ENCODE peak calls at places on chromosomes 7 and 10, in six cellular contexts. One of them, this sample, is unnamed.

GRCh38 chr7:90216080-90216674 is 4.6 kb downstream of the STEAP2 start:
- DNase-seq in PC-9: no peak
- DNase-seq in GM23248: peak; percentile 78
- DNase-seq in GM12878: no peak
- DNase-seq in CD8-positive, alpha-beta memory T cell: no peak
- DNase-seq in K562: no peak
- DNase-seq in this sample: no peak

GRCh38 chr10:129038490-129039011 is 428.5 kb upstream of the MGMT start:
- DNase-seq in K562: no peak
- DNase-seq in GM23248: no peak
- DNase-seq in GM12878: no peak
- DNase-seq in PC-9: no peak
- DNase-seq in CD8-positive, alpha-beta memory T cell: no peak
- DNase-seq in this sample: no peak

GRCh38 chr7:41125343-41125742 is 577.5 kb downstream of the INHBA start:
- DNase-seq in K562: no peak
- DNase-seq in GM12878: no peak
- DNase-seq in GM23248: no peak
- DNase-seq in PC-9: no peak
- DNase-seq in CD8-positive, alpha-beta memory T cell: no peak
- DNase-seq in this sample: no peak

GRCh38 chr7:112346381-112347060 is 103.7 kb upstream of the IFRD1 start:
- DNase-seq in CD8-positive, alpha-beta memory T cell: no peak
- DNase-seq in GM12878: no peak
- DNase-seq in K562: no peak
- DNase-seq in PC-9: no peak
- DNase-seq in GM23248: no peak
- DNase-seq in this sample: no peak

GRCh38 chr10:3774814-3775670 is 10.0 kb downstream of the KLF6 start:
- DNase-seq in CD8-positive, alpha-beta memory T cell: peak; percentile 27
- DNase-seq in PC-9: no peak
- DNase-seq in GM12878: no peak
- DNase-seq in GM23248: peak; percentile 96
- DNase-seq in K562: peak; percentile 69
- DNase-seq in this sample: peak; percentile 82

GRCh38 chr10:22433875-22434274 is 88.6 kb downstream of the SPAG6 start:
- DNase-seq in CD8-positive, alpha-beta memory T cell: no peak
- DNase-seq in GM23248: peak; percentile 92
- DNase-seq in PC-9: peak; percentile 92
- DNase-seq in K562: peak; percentile 38
- DNase-seq in GM12878: no peak
- DNase-seq in this sample: peak; percentile 81

GRCh38 chr7:17307033-17307432 is 8.6 kb downstream of the AHR start:
- DNase-seq in GM23248: peak; percentile 60
- DNase-seq in GM12878: no peak
- DNase-seq in K562: no peak
- DNase-seq in CD8-positive, alpha-beta memory T cell: no peak
- DNase-seq in PC-9: no peak
- DNase-seq in this sample: no peak

GRCh38 chr10:74058658-74059057 is 60.7 kb downstream of the VCL start:
- DNase-seq in K562: peak; percentile 61
- DNase-seq in CD8-positive, alpha-beta memory T cell: peak; percentile 9
- DNase-seq in GM12878: no peak
- DNase-seq in GM23248: no peak
- DNase-seq in PC-9: no peak
- DNase-seq in this sample: no peak

GRCh38 chr7:149284343-149284742 is 22.3 kb downstream of the ZNF783 start:
- DNase-seq in GM23248: no peak
- DNase-seq in CD8-positive, alpha-beta memory T cell: peak; percentile 60
- DNase-seq in PC-9: no peak
- DNase-seq in GM12878: no peak
- DNase-seq in K562: no peak
- DNase-seq in this sample: no peak

GRCh38 chr10:74035324-74035723 is 37.4 kb downstream of the VCL start:
- DNase-seq in GM12878: no peak
- DNase-seq in PC-9: no peak
- DNase-seq in CD8-positive, alpha-beta memory T cell: no peak
- DNase-seq in K562: no peak
- DNase-seq in GM23248: no peak
- DNase-seq in this sample: no peak

GRCh38 chr10:100877451-100877850 is 35.3 kb upstream of the SLF2 start:
- DNase-seq in PC-9: no peak
- DNase-seq in K562: no peak
- DNase-seq in GM23248: no peak
- DNase-seq in CD8-positive, alpha-beta memory T cell: no peak
- DNase-seq in GM12878: no peak
- DNase-seq in this sample: no peak

GRCh38 chr7:124072603-124073324 is 39.9 kb upstream of the TMEM229A start:
- DNase-seq in GM23248: peak; percentile 52
- DNase-seq in K562: no peak
- DNase-seq in PC-9: peak; percentile 52
- DNase-seq in CD8-positive, alpha-beta memory T cell: no peak
- DNase-seq in GM12878: no peak
- DNase-seq in this sample: peak; percentile 75

GRCh38 chr10:100882681-100883321 is 30.0 kb upstream of the SLF2 start:
- DNase-seq in CD8-positive, alpha-beta memory T cell: no peak
- DNase-seq in PC-9: no peak
- DNase-seq in K562: no peak
- DNase-seq in GM23248: peak; percentile 79
- DNase-seq in GM12878: no peak
- DNase-seq in this sample: peak; percentile 41

GRCh38 chr10:119422685-119423509 is 119.6 kb downstream of the RGS10 start:
- DNase-seq in K562: no peak
- DNase-seq in PC-9: no peak
- DNase-seq in GM12878: no peak
- DNase-seq in CD8-positive, alpha-beta memory T cell: no peak
- DNase-seq in GM23248: no peak
- DNase-seq in this sample: no peak

GRCh38 chr10:119423510-119423874 is 119.0 kb downstream of the RGS10 start:
- DNase-seq in GM12878: no peak
- DNase-seq in PC-9: no peak
- DNase-seq in CD8-positive, alpha-beta memory T cell: no peak
- DNase-seq in GM23248: no peak
- DNase-seq in K562: no peak
- DNase-seq in this sample: no peak

GRCh38 chr10:119419931-119420330 is 122.6 kb downstream of the RGS10 start:
- DNase-seq in PC-9: no peak
- DNase-seq in GM23248: no peak
- DNase-seq in K562: no peak
- DNase-seq in GM12878: no peak
- DNase-seq in CD8-positive, alpha-beta memory T cell: no peak
- DNase-seq in this sample: no peak

GRCh38 chr10:119421887-119422684 is 120.4 kb downstream of the RGS10 start:
- DNase-seq in GM23248: peak; percentile 77
- DNase-seq in PC-9: no peak
- DNase-seq in CD8-positive, alpha-beta memory T cell: no peak
- DNase-seq in GM12878: no peak
- DNase-seq in K562: no peak
- DNase-seq in this sample: no peak

GRCh38 chr10:119420950-119421875 is 121.3 kb downstream of the RGS10 start:
- DNase-seq in PC-9: no peak
- DNase-seq in CD8-positive, alpha-beta memory T cell: no peak
- DNase-seq in GM12878: no peak
- DNase-seq in K562: no peak
- DNase-seq in GM23248: no peak
- DNase-seq in this sample: no peak
- H3K27ac ChIP-seq in PC-9: no peak overlapping the region
- H3K27ac ChIP-seq in CD8-positive, alpha-beta memory T cell: no peak overlapping the region
- H3K27ac ChIP-seq in GM12878: no peak overlapping the region
- H3K27ac ChIP-seq in K562: no peak overlapping the region
- H3K27ac ChIP-seq in GM23248: no peak overlapping the region
- H3K27ac ChIP-seq in this sample: no peak overlapping the region

DNA sequence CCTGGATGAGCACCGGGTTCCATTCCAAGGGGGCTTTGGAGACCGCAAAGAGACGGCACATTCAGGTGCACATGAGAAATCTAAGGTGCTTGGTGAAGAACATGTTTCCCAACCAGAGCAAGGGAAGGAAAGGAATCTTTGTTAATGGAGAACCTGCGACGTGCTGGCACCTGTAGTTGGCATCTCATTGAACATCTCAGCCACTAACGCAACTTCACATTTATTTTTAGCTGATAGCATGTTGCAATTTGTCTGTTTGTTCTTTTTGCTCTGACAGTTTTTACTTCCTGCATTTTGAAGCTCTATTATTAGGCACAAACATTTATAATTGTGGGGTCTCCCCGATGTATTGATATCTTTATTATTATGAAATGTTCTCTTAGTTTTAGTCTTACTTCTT is 316.7 kb downstream of the TCERG1L start:
- DNase-seq in K562: no peak
- DNase-seq in GM23248: no peak
- DNase-seq in GM12878: no peak
- DNase-seq in CD8-positive, alpha-beta memory T cell: no peak
- DNase-seq in PC-9: no peak
- DNase-seq in this sample: no peak
- H3K27ac ChIP-seq in K562: no peak overlapping the region
- H3K27ac ChIP-seq in GM23248: no peak overlapping the region
- H3K27ac ChIP-seq in GM12878: no peak overlapping the region
- H3K27ac ChIP-seq in CD8-positive, alpha-beta memory T cell: no peak overlapping the region
- H3K27ac ChIP-seq in PC-9: no peak overlapping the region
- H3K27ac ChIP-seq in this sample: no peak overlapping the region

DNA sequence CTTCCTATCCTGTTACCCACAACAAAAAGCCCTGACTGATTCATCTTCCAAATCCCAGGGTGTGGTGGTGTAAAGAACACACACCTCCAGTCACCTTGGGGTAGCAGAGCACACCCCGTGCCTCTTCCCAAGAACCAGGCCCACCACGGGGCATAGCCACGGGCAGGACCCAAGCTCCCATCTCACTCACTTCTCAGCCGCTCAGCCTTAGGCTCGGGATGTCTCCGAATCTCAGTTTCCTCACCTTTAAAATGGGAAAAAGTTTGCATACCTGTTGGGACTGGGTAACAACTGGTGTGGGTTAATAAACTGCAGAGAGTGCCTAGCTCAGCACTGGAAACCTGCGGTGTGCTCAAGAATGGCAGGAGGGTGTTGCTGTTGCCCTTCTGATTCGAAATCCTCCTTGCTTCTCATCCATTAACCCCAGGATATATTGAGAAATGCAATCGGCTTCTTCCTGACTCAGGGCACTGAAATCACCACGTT is 138.9 kb downstream of the FGFR2 start:
- DNase-seq in K562: no peak
- DNase-seq in GM12878: no peak
- DNase-seq in GM23248: no peak
- DNase-seq in PC-9: no peak
- DNase-seq in CD8-positive, alpha-beta memory T cell: no peak
- DNase-seq in this sample: no peak
- H3K27ac ChIP-seq in K562: no peak overlapping the region
- H3K27ac ChIP-seq in GM12878: no peak overlapping the region
- H3K27ac ChIP-seq in GM23248: no peak overlapping the region
- H3K27ac ChIP-seq in PC-9: no peak overlapping the region
- H3K27ac ChIP-seq in CD8-positive, alpha-beta memory T cell: no peak overlapping the region
- H3K27ac ChIP-seq in this sample: no peak overlapping the region

GRCh38 chr10:123942114-123942513 is 50.5 kb upstream of the CPXM2 start:
- DNase-seq in CD8-positive, alpha-beta memory T cell: no peak
- DNase-seq in GM12878: no peak
- DNase-seq in K562: no peak
- DNase-seq in GM23248: no peak
- DNase-seq in PC-9: no peak
- DNase-seq in this sample: no peak
- H3K27ac ChIP-seq in CD8-positive, alpha-beta memory T cell: no peak overlapping the region
- H3K27ac ChIP-seq in GM12878: no peak overlapping the region
- H3K27ac ChIP-seq in K562: no peak overlapping the region
- H3K27ac ChIP-seq in GM23248: no peak overlapping the region
- H3K27ac ChIP-seq in PC-9: no peak overlapping the region
- H3K27ac ChIP-seq in this sample: no peak overlapping the region

GRCh38 chr7:106871793-106872571 is 6.9 kb downstream of the PIK3CG start:
- DNase-seq in PC-9: no peak
- DNase-seq in GM23248: no peak
- DNase-seq in GM12878: no peak
- DNase-seq in CD8-positive, alpha-beta memory T cell: no peak
- DNase-seq in K562: peak; percentile 68
- DNase-seq in this sample: no peak
- H3K27ac ChIP-seq in PC-9: no peak overlapping the region
- H3K27ac ChIP-seq in GM23248: no peak overlapping the region
- H3K27ac ChIP-seq in GM12878: peak overlapping the region; percentile 46
- H3K27ac ChIP-seq in CD8-positive, alpha-beta memory T cell: no peak overlapping the region
- H3K27ac ChIP-seq in K562: peak overlapping the region; percentile 3
- H3K27ac ChIP-seq in this sample: no peak overlapping the region

GRCh38 chr10:123027861-123028260 is 19.1 kb downstream of the ACADSB start:
- DNase-seq in GM12878: no peak
- DNase-seq in CD8-positive, alpha-beta memory T cell: no peak
- DNase-seq in PC-9: no peak
- DNase-seq in K562: no peak
- DNase-seq in GM23248: peak; percentile 26
- DNase-seq in this sample: no peak
- H3K27ac ChIP-seq in GM12878: no peak overlapping the region
- H3K27ac ChIP-seq in CD8-positive, alpha-beta memory T cell: no peak overlapping the region
- H3K27ac ChIP-seq in PC-9: no peak overlapping the region
- H3K27ac ChIP-seq in K562: no peak overlapping the region
- H3K27ac ChIP-seq in GM23248: no peak overlapping the region
- H3K27ac ChIP-seq in this sample: no peak overlapping the region